ENCODE peak calls at places on chromosomes 12 and 14, in eight cellular contexts. Q is right lobe of liver; O is Jurkat, Clone E6-1; R is psoas muscle; X is tibial nerve; W is neural progenitor cell; F is left lung; S is testis. V is an unnamed sample.

GRCh38 chr14:89137514-89138163 is 279.4 kb downstream of the FOXN3 start:
- DNase-seq in W (no peak), O (no peak), Q (no peak), F (peak), X (no peak), S (no peak), R (peak), V (no peak)

GRCh38 chr12:138171-138897 is 71.8 kb downstream of the IQSEC3 start:
- DNase-seq in X (no peak), S (no peak), F (no peak), O (no peak), W (no peak), R (no peak), Q (no peak), V (no peak)

GRCh38 chr14:73943083-73943482 is 6.8 kb downstream of the FAM161B start:
- DNase-seq in X (no peak), Q (no peak), O (no peak), F (no peak), S (no peak), R (no peak), W (no peak), V (no peak)

GRCh38 chr12:117145597-117146154 is 44.6 kb downstream of the FBXO21 start:
- DNase-seq in Q (no peak), F (no peak), S (no peak), W (no peak), R (no peak), X (no peak), O (no peak), V (no peak)

GRCh38 chr14:37591941-37592287 is 3.1 kb downstream of the FOXA1 start:
- DNase-seq in X (no peak), F (no peak), W (peak), O (no peak), R (no peak), Q (peak), S (peak), V (no peak)

GRCh38 chr14:92880851-92881250 is 42.1 kb upstream of the CHGA start:
- DNase-seq in F (no peak), X (no peak), S (peak), R (no peak), O (no peak), Q (peak), W (peak), V (no peak)

GRCh38 chr14:103084021-103084919 is at the start of gene LBHD2:
- DNase-seq in Q (peak), X (no peak), F (no peak), W (peak), S (no peak), O (no peak), R (no peak), V (no peak)

GRCh38 chr12:14327717-14328116 is 37.8 kb upstream of the ATF7IP start:
- DNase-seq in R (no peak), Q (no peak), X (no peak), W (no peak), F (no peak), S (no peak), O (no peak), V (no peak)

GRCh38 chr12:93740721-93741120 is 63.5 kb downstream of the CRADD start:
- DNase-seq in W (no peak), R (no peak), Q (no peak), F (no peak), S (no peak), X (no peak), O (no peak), V (no peak)
- H3K4me3 ChIP-seq in W (no peak), R (peak), Q (peak), F (no peak), S (no peak), X (no peak), O (no peak), V (no peak)

DNA sequence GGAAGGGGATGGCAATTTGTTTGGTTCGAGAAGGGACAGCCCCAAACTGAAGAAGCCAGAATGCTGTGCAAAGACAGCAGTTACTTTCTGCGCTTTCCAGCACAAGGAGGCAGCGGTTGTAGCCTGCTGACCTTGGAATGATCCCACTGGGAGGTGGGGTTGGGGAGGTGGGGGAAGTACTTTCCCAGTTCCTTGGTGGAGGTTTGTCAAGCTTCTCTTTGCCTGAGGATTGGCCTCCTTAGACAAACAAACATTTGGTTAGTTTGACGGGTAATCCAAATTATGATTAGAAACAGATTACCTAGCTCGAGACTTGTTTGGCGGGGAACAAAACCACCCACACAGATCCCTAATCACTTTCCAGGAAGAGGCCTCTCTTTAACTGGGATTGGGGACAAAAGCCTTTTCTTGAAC is 79.1 kb upstream of the EGLN3 start:
- DNase-seq in F (no peak), X (peak), W (peak), R (peak), S (peak), Q (no peak), O (no peak), V (no peak)
- H3K4me3 ChIP-seq in F (no peak), X (no peak), W (no peak), R (no peak), S (no peak), Q (no peak), O (no peak), V (no peak)

GRCh38 chr12:110844131-110844530 is 2.7 kb upstream of the CCDC63 start:
- DNase-seq in S (no peak), Q (no peak), F (no peak), W (no peak), X (no peak), O (no peak), R (no peak), V (no peak)

GRCh38 chr12:110844551-110845395 is 2.0 kb upstream of the CCDC63 start:
- DNase-seq in R (peak), Q (no peak), X (no peak), S (no peak), W (no peak), O (no peak), F (no peak), V (peak)

GRCh38 chr12:110848524-110848923 is 1.7 kb downstream of the CCDC63 start:
- DNase-seq in W (no peak), S (no peak), O (no peak), R (no peak), X (no peak), Q (no peak), F (no peak), V (no peak)

GRCh38 chr12:110849748-110850403 is 3.1 kb downstream of the CCDC63 start:
- DNase-seq in Q (no peak), O (no peak), R (no peak), W (no peak), S (no peak), F (no peak), X (no peak), V (no peak)

GRCh38 chr12:110846615-110847566 is at the start of gene CCDC63:
- DNase-seq in R (peak), S (peak), X (peak), F (peak), O (no peak), W (peak), Q (peak), V (peak)
- H3K4me3 ChIP-seq in R (peak), S (peak), X (no peak), F (peak), O (peak), W (peak), Q (peak), V (no peak)

GRCh38 chr12:77850698-77851097 is 20.0 kb downstream of the NAV3 start:
- DNase-seq in O (no peak), R (no peak), F (no peak), S (no peak), Q (no peak), X (no peak), W (no peak), V (no peak)

GRCh38 chr12:77842430-77842829 is 11.7 kb downstream of the NAV3 start:
- DNase-seq in X (no peak), O (no peak), Q (no peak), S (no peak), W (no peak), F (no peak), R (no peak), V (no peak)

GRCh38 chr12:77847060-77847541 is 16.4 kb downstream of the NAV3 start:
- DNase-seq in S (no peak), R (no peak), W (no peak), F (no peak), Q (no peak), O (no peak), X (no peak), V (no peak)

GRCh38 chr12:77845831-77846230 is 15.1 kb downstream of the NAV3 start:
- DNase-seq in S (no peak), Q (no peak), F (no peak), O (no peak), X (no peak), R (no peak), W (no peak), V (no peak)

GRCh38 chr12:77847665-77848431 is 17.2 kb downstream of the NAV3 start:
- DNase-seq in O (no peak), X (no peak), Q (no peak), F (no peak), W (no peak), R (no peak), S (no peak), V (no peak)
- H3K4me3 ChIP-seq in O (no peak), X (no peak), Q (no peak), F (no peak), W (no peak), R (no peak), S (no peak), V (no peak)

GRCh38 chr12:124205405-124205804 is 89.5 kb upstream of the RFLNA start:
- DNase-seq in R (no peak), S (no peak), Q (no peak), W (no peak), X (no peak), O (no peak), F (no peak), V (no peak)
- H3K4me3 ChIP-seq in R (no peak), S (no peak), Q (no peak), W (no peak), X (no peak), O (no peak), F (no peak), V (no peak)

GRCh38 chr12:65998031-65998430 is 132.5 kb downstream of the LLPH start:
- DNase-seq in W (no peak), Q (no peak), X (no peak), O (no peak), R (no peak), S (no peak), F (no peak), V (no peak)

GRCh38 chr12:65993173-65993572 is 137.4 kb downstream of the LLPH start:
- DNase-seq in O (no peak), Q (no peak), F (no peak), R (no peak), W (no peak), X (no peak), S (no peak), V (no peak)

GRCh38 chr12:65996146-65996545 is 134.4 kb downstream of the LLPH start:
- DNase-seq in O (no peak), W (no peak), X (no peak), S (no peak), F (no peak), Q (no peak), R (no peak), V (no peak)

GRCh38 chr12:65990592-65990991 is 140.0 kb downstream of the LLPH start:
- DNase-seq in R (no peak), W (no peak), X (no peak), F (no peak), O (no peak), Q (no peak), S (no peak), V (no peak)

GRCh38 chr12:65994318-65994717 is 136.2 kb downstream of the LLPH start:
- DNase-seq in O (no peak), S (no peak), R (no peak), Q (no peak), F (no peak), X (no peak), W (no peak), V (no peak)
- H3K4me3 ChIP-seq in O (no peak), S (no peak), R (no peak), Q (no peak), F (no peak), X (no peak), W (no peak), V (no peak)